ENCODE peak calls at places on chromosomes 12 and 14, in four cellular contexts. H is AG10803; O is CD4-positive, alpha-beta T cell; V is NCI-H774. K is an unnamed sample.

GRCh38 chr14:58884442-58884841 is 246.7 kb downstream of the DACT1 start:
- DNase-seq in H (no peak), O (no peak), V (no peak), K (no peak)

GRCh38 chr12:88516811-88517210 is 63.5 kb downstream of the KITLG start:
- DNase-seq in H (no peak), O (no peak), V (no peak), K (no peak)

GRCh38 chr12:42213023-42213422 is 25.0 kb downstream of the YAF2 start:
- DNase-seq in H (no peak), O (no peak), V (peak; percentile 66), K (no peak)

GRCh38 chr14:105205718-105206208 is 24.7 kb upstream of the NUDT14 start:
- DNase-seq in H (no peak), O (no peak), V (no peak), K (no peak)

GRCh38 chr12:42238240-42239140 is at the start of gene YAF2:
- DNase-seq in H (peak; percentile 87), O (peak; percentile 69), V (peak; percentile 92), K (peak; percentile 84)

GRCh38 chr12:63844391-63845341 is at the start of gene SRGAP1:
- DNase-seq in H (peak; percentile 78), O (no peak), V (peak; percentile 69), K (no peak)

GRCh38 chr12:66438601-66439000 is 136.3 kb downstream of the HELB start:
- DNase-seq in H (peak; percentile 13), O (no peak), V (no peak), K (no peak)

GRCh38 chr14:45798659-45799058 is 545.7 kb upstream of the MIS18BP1 start:
- DNase-seq in H (no peak), O (no peak), V (no peak), K (no peak)

GRCh38 chr12:105296116-105297095 is 34.1 kb upstream of the C12orf75 start:
- DNase-seq in H (peak; percentile 45), O (no peak), V (no peak), K (no peak)

GRCh38 chr12:25455696-25456095 is 97.4 kb downstream of the LMNTD1 start:
- DNase-seq in H (no peak), O (no peak), V (no peak), K (no peak)